ENCODE peak calls at places on chromosomes 3 and 15, in seven cellular contexts. C, K, F, D, A, J and P are unnamed samples.

GRCh38 chr3:127422663-127423375 is 135.0 kb upstream of the PRR20G start:
- DNase-seq in A (no peak), D (peak), C (no peak), J (no peak), K (no peak), F (no peak), P (no peak)

GRCh38 chr3:168859143-168859542 is 763.4 kb upstream of the GOLIM4 start:
- DNase-seq in J (no peak), K (no peak), D (no peak), C (no peak), A (no peak), F (no peak), P (no peak)

GRCh38 chr15:69412274-69412673 is 1.9 kb upstream of the KIF23 start:
- DNase-seq in J (no peak), C (no peak), D (no peak), F (no peak), K (no peak), A (no peak), P (no peak)

GRCh38 chr15:100919481-100920405 is 586 bp downstream of the LRRK1 start:
- DNase-seq in A (no peak), K (no peak), C (peak), D (no peak), F (no peak), J (no peak), P (no peak)

GRCh38 chr15:81484076-81484475 is 110.1 kb upstream of the TMC3 start:
- DNase-seq in K (no peak), C (no peak), A (no peak), J (no peak), D (no peak), F (no peak), P (no peak)

GRCh38 chr15:25886498-25887140 is 23.5 kb upstream of the ATP10A start:
- DNase-seq in K (no peak), A (no peak), C (peak), J (no peak), F (no peak), D (peak), P (no peak)

GRCh38 chr15:99511865-99512632 is 53.7 kb upstream of the MEF2A start:
- DNase-seq in D (no peak), C (no peak), A (no peak), J (no peak), K (peak), F (no peak), P (no peak)

GRCh38 chr15:39462691-39463090 is 118.2 kb upstream of the THBS1 start:
- DNase-seq in F (no peak), C (no peak), J (no peak), K (no peak), A (no peak), D (no peak), P (no peak)

GRCh38 chr3:147378186-147378503 is 28.2 kb downstream of the ZIC4 start:
- DNase-seq in K (no peak), C (no peak), D (no peak), F (no peak), A (no peak), J (no peak), P (no peak)

GRCh38 chr3:57670543-57670942 is 22.3 kb downstream of the DENND6A start:
- DNase-seq in A (no peak), J (no peak), C (no peak), F (no peak), K (no peak), D (no peak), P (no peak)

GRCh38 chr15:57418640-57419039 is 42.3 kb downstream of the CGNL1 start:
- DNase-seq in J (no peak), F (no peak), C (no peak), D (no peak), K (no peak), A (no peak), P (no peak)

GRCh38 chr3:194141415-194142155 is 5.6 kb downstream of the HES1 start:
- DNase-seq in A (peak), D (peak), K (peak), C (peak), J (peak), F (peak), P (peak)

GRCh38 chr3:184321666-184322065 is 7.3 kb downstream of the EIF4G1 start:
- DNase-seq in F (no peak), J (no peak), K (no peak), D (no peak), C (no peak), A (no peak), P (no peak)

GRCh38 chr15:33722005-33722672 is 246.2 kb upstream of the CHRM5 start:
- DNase-seq in A (no peak), K (no peak), J (no peak), F (no peak), D (no peak), C (no peak), P (peak)

GRCh38 chr3:197378987-197379718 is 80.7 kb upstream of the DLG1 start:
- DNase-seq in D (peak), K (no peak), J (no peak), F (no peak), A (no peak), C (no peak), P (no peak)

GRCh38 chr15:26624128-26624527 is 148.7 kb downstream of the GABRB3 start:
- DNase-seq in A (no peak), F (no peak), D (no peak), K (no peak), C (no peak), J (no peak), P (no peak)

GRCh38 chr3:184234224-184234623 is 4.8 kb downstream of the VWA5B2 start:
- DNase-seq in A (no peak), K (peak), F (no peak), C (peak), J (no peak), D (no peak), P (peak)

GRCh38 chr15:51982013-51982769 is 10.6 kb upstream of the LEO1 start:
- DNase-seq in K (peak), J (no peak), C (no peak), A (peak), D (no peak), F (no peak), P (no peak)

GRCh38 chr3:142940000-142940399 is 23.5 kb downstream of the PAQR9 start:
- DNase-seq in K (no peak), F (no peak), A (no peak), C (no peak), D (no peak), J (no peak), P (no peak)

GRCh38 chr15:58062175-58062574 is 3.3 kb downstream of the ALDH1A2 start:
- DNase-seq in F (no peak), D (no peak), A (no peak), K (no peak), J (no peak), C (no peak), P (no peak)

GRCh38 chr3:134372405-134373277 is 1.6 kb downstream of the AMOTL2 start:
- DNase-seq in A (no peak), D (no peak), C (no peak), F (peak), K (no peak), J (no peak), P (no peak)

GRCh38 chr3:46626039-46626438 is 13.7 kb downstream of the FAM240A start:
- DNase-seq in K (no peak), A (no peak), C (no peak), J (no peak), D (no peak), F (no peak), P (no peak)

GRCh38 chr3:176814252-176814651 is 383.0 kb downstream of the TBL1XR1 start:
- DNase-seq in K (no peak), D (no peak), J (no peak), C (peak), F (peak), A (no peak), P (no peak)

GRCh38 chr3:99542771-99543518 is 95.4 kb upstream of the COL8A1 start:
- DNase-seq in K (no peak), A (no peak), C (no peak), D (no peak), F (no peak), J (no peak), P (peak)

GRCh38 chr15:78000089-78000926 is 77.2 kb downstream of the TBC1D2B start:
- DNase-seq in J (peak), A (peak), F (peak), K (peak), C (peak), D (peak), P (peak)

GRCh38 chr3:4753073-4753691 is 226.1 kb upstream of the BHLHE40 start:
- DNase-seq in A (no peak), D (no peak), F (no peak), J (no peak), C (no peak), K (no peak), P (no peak)

GRCh38 chr3:121883507-121883906 is 10.7 kb upstream of the SLC15A2 start:
- DNase-seq in F (no peak), C (no peak), A (no peak), D (no peak), K (no peak), J (no peak), P (no peak)

GRCh38 chr15:38563723-38564519 is 693 bp downstream of the RASGRP1 start:
- DNase-seq in C (peak), A (peak), D (peak), F (no peak), K (no peak), J (peak), P (no peak)

GRCh38 chr3:141469712-141470111 is 17.1 kb upstream of the RASA2 start:
- DNase-seq in K (no peak), C (no peak), D (no peak), F (no peak), J (no peak), A (no peak), P (no peak)

DNA sequence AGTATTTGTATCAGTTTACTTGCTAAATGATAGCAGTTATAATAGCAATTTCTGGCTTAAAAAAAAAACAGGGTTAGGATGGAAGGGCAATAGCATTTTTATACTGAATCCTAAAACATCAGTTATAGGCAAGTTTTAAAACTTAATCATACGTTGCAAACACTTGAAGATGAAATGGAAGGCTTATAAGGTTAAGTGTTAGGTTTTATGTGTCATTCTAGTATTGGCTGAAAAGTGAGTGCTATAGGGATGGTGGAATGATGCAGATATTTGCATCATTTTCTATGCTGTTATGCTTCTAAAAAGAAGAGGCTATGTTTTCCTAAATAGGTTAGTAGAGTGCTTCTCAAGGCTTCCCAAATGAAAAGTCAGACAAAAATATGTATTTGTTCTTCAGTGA is 23.3 kb downstream of the ARIH1 start:
- DNase-seq in F (no peak), K (no peak), A (no peak), C (no peak), D (no peak), J (no peak), P (no peak)
- H3K27ac ChIP-seq in F (no peak), K (no peak), A (no peak), C (no peak), D (no peak), J (no peak), P (no peak)

GRCh38 chr15:96626936-96627577 is 296.6 kb downstream of the NR2F2 start:
- DNase-seq in K (peak), F (no peak), A (no peak), J (no peak), C (peak), D (no peak), P (no peak)
- H3K27ac ChIP-seq in K (peak), F (peak), A (no peak), J (no peak), C (no peak), D (no peak), P (no peak)

GRCh38 chr15:84805221-84805620 is 11.9 kb upstream of the ALPK3 start:
- DNase-seq in F (no peak), A (no peak), K (no peak), D (no peak), C (no peak), J (no peak), P (no peak)
- H3K27ac ChIP-seq in F (no peak), A (no peak), K (no peak), D (no peak), C (no peak), J (no peak), P (no peak)

GRCh38 chr3:156826144-156826895 is at the start of gene LEKR1:
- DNase-seq in K (peak), D (peak), J (peak), A (peak), C (peak), F (peak), P (peak)

GRCh38 chr3:156831006-156831405 is 4.9 kb downstream of the LEKR1 start:
- DNase-seq in J (no peak), D (no peak), K (no peak), F (no peak), A (no peak), C (no peak), P (no peak)

GRCh38 chr3:156825795-156826143 is 384 bp upstream of the LEKR1 start:
- DNase-seq in C (no peak), F (no peak), A (no peak), K (no peak), J (no peak), D (no peak), P (no peak)

GRCh38 chr3:156826896-156827882 is 1.0 kb downstream of the LEKR1 start:
- DNase-seq in D (no peak), J (peak), C (no peak), A (no peak), F (no peak), K (no peak), P (no peak)
- H3K27ac ChIP-seq in D (peak), J (no peak), C (peak), A (peak), F (peak), K (peak), P (peak)

GRCh38 chr3:43892535-43892934 is 201.8 kb downstream of the ABHD5 start:
- DNase-seq in A (no peak), K (no peak), F (no peak), J (no peak), D (no peak), C (no peak), P (no peak)

GRCh38 chr3:43893721-43894120 is 203.0 kb downstream of the ABHD5 start:
- DNase-seq in F (no peak), K (no peak), J (no peak), C (no peak), A (no peak), D (no peak), P (no peak)

GRCh38 chr3:43892061-43892460 is 201.3 kb downstream of the ABHD5 start:
- DNase-seq in F (no peak), J (no peak), A (no peak), C (no peak), D (no peak), K (no peak), P (no peak)

GRCh38 chr3:43895573-43895972 is 204.8 kb downstream of the ABHD5 start:
- DNase-seq in F (no peak), A (no peak), K (no peak), D (no peak), C (no peak), J (no peak), P (no peak)

GRCh38 chr3:43894176-43895049 is 203.7 kb downstream of the ABHD5 start:
- DNase-seq in C (peak), K (peak), F (no peak), D (peak), J (no peak), A (no peak), P (no peak)
- H3K27ac ChIP-seq in C (no peak), K (no peak), F (no peak), D (peak), J (no peak), A (no peak), P (peak)

GRCh38 chr3:10998542-10998941 is 6.0 kb downstream of the SLC6A1 start:
- DNase-seq in D (no peak), C (no peak), A (no peak), F (no peak), J (no peak), K (no peak), P (no peak)

GRCh38 chr3:11001020-11001657 is 8.6 kb downstream of the SLC6A1 start:
- DNase-seq in D (no peak), J (no peak), A (no peak), C (no peak), K (no peak), F (no peak), P (no peak)

GRCh38 chr3:11000528-11000927 is 8.0 kb downstream of the SLC6A1 start:
- DNase-seq in J (no peak), K (no peak), A (no peak), C (no peak), F (no peak), D (no peak), P (no peak)

GRCh38 chr3:11001658-11002021 is 9.1 kb downstream of the SLC6A1 start:
- DNase-seq in J (no peak), A (no peak), F (no peak), K (no peak), D (no peak), C (no peak), P (no peak)

DNA sequence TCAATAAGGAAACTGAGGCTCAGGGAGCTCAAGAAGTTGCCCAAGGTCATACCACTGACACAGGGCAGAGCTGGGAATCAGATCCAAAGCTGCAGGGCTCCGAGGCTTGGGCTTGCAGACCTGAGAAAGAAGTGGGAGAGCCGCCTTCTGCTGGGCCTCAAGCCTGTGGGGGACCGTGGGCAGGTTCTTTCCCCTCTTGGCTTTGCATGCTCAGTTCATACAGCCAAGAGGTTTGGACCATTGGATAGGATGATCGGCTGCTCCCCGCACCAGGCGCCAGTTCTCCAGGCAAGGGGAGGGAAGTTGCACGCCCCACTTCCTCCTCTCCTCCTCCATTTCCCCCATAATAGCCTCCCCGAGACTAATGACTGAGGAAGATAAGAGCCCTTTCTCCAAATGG is 7.0 kb downstream of the SLC6A1 start:
- DNase-seq in J (no peak), A (no peak), C (no peak), K (no peak), F (no peak), D (no peak), P (no peak)
- H3K27ac ChIP-seq in J (no peak), A (no peak), C (no peak), K (no peak), F (no peak), D (no peak), P (no peak)

GRCh38 chr15:67010898-67011619 is 54.3 kb upstream of the SMAD3 start:
- DNase-seq in A (no peak), C (no peak), J (no peak), F (no peak), D (no peak), K (no peak), P (no peak)
- H3K27ac ChIP-seq in A (no peak), C (no peak), J (no peak), F (no peak), D (no peak), K (no peak), P (no peak)

GRCh38 chr15:71207141-71207540 is 91.9 kb downstream of the THSD4 start:
- DNase-seq in D (no peak), F (no peak), C (no peak), A (no peak), J (no peak), K (no peak), P (no peak)

GRCh38 chr15:71202712-71203111 is 87.4 kb downstream of the THSD4 start:
- DNase-seq in K (no peak), J (no peak), D (no peak), F (no peak), A (no peak), C (no peak), P (no peak)

GRCh38 chr15:71199384-71200351 is 84.4 kb downstream of the THSD4 start:
- DNase-seq in A (no peak), F (no peak), K (no peak), C (no peak), J (no peak), D (no peak), P (no peak)

GRCh38 chr15:71201471-71201870 is 86.2 kb downstream of the THSD4 start:
- DNase-seq in K (no peak), F (no peak), C (peak), J (no peak), A (no peak), D (no peak), P (no peak)

GRCh38 chr15:71203573-71204444 is 88.5 kb downstream of the THSD4 start:
- DNase-seq in D (no peak), F (no peak), C (no peak), J (no peak), A (no peak), K (no peak), P (no peak)
- H3K27ac ChIP-seq in D (no peak), F (no peak), C (no peak), J (no peak), A (no peak), K (no peak), P (no peak)

DNA sequence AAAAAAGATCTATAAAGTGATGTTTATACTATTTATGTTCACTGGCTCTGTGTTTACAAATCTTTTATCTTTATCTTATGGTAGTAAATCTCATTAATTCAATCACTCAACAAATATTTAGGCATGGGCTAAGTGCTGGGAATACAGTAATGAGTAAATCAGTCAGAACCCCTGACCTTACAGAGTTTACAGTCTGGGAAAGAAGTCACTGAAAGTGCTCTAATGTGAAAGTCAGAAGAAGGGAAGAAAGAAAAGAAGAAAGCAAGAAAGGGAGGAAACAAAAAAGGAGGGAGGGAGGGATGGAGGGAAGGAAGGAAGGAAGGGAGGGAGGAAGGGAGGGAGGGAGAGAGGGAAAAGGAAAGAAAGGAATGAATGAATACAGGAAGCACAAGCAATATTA is 96.8 kb upstream of the SOX2 start:
- DNase-seq in K (no peak), A (no peak), D (no peak), F (no peak), J (no peak), C (no peak), P (no peak)
- H3K27ac ChIP-seq in K (no peak), A (no peak), D (no peak), F (no peak), J (no peak), C (no peak), P (no peak)

DNA sequence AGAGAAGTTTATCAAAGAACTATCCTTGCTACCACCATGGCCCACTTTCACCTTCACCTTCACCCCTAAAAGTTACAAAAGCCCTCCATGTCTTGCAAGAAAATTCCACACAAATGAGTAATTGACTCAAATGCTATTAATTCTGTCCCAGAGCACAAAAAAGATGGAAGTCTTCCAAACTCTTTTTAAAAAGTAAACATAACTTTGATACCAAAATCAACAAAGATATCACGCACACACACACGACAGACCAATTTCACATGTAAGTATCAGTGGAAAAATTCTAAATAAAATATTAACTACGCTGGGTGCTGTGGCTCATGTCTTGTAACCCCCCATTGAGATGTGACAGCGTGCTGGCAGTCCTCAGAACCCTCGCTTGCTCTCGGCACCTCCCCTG is 1.1 kb upstream of the MCCC1 start:
- DNase-seq in F (no peak), K (no peak), J (no peak), D (no peak), C (no peak), A (no peak), P (no peak)
- H3K27ac ChIP-seq in F (peak), K (no peak), J (peak), D (peak), C (peak), A (no peak), P (no peak)